ENCODE peak calls at places on chromosomes 11 and 22, in four cellular contexts. T, W, I and Q are unnamed samples.

GRCh38 chr22:26443901-26444300 is 14.8 kb downstream of the ASPHD2 start:
- DNase-seq in I (no peak), W (no peak), T (no peak), Q (no peak)

GRCh38 chr11:78767409-78767932 is 192.8 kb upstream of the NARS2 start:
- DNase-seq in I (no peak), W (no peak), T (no peak), Q (no peak)

GRCh38 chr11:63007920-63008319 is 7.7 kb downstream of the SLC22A8 start:
- DNase-seq in W (no peak), T (no peak), I (no peak), Q (no peak)

GRCh38 chr11:27277843-27278242 is 85.2 kb downstream of the CCDC34 start:
- DNase-seq in T (no peak), I (no peak), W (no peak), Q (no peak)

GRCh38 chr11:57155838-57156583 is 25.7 kb upstream of the LRRC55 start:
- DNase-seq in W (no peak), I (no peak), T (no peak), Q (no peak)

GRCh38 chr11:67563354-67564114 is 20.1 kb upstream of the GSTP1 start:
- DNase-seq in I (no peak), T (no peak), W (no peak), Q (no peak)

GRCh38 chr11:122696662-122697061 is 41.1 kb downstream of the UBASH3B start:
- DNase-seq in W (peak), T (no peak), I (no peak), Q (no peak)

GRCh38 chr22:29071261-29072045 is 1.4 kb upstream of the KREMEN1 start:
- DNase-seq in I (peak), T (no peak), W (no peak), Q (peak)

GRCh38 chr22:41320416-41321240 is 19.3 kb downstream of the ZC3H7B start:
- DNase-seq in W (no peak), I (no peak), T (no peak), Q (no peak)

GRCh38 chr22:49433717-49434611 is 393.7 kb downstream of the BRD1 start:
- DNase-seq in T (no peak), I (peak), W (no peak), Q (peak)

GRCh38 chr11:123238297-123238696 is 43.2 kb upstream of the CLMP start:
- DNase-seq in I (no peak), W (no peak), T (no peak), Q (no peak)

GRCh38 chr11:36361901-36362391 is 65.9 kb downstream of the PRR5L start:
- DNase-seq in I (no peak), W (no peak), T (no peak), Q (peak)

GRCh38 chr22:23532756-23533155 is 47.3 kb downstream of the IGLL1 start:
- DNase-seq in T (no peak), I (no peak), W (no peak), Q (no peak)

GRCh38 chr22:20523118-20523983 is 15.9 kb downstream of the MED15 start:
- DNase-seq in T (no peak), W (peak), I (no peak), Q (no peak)

GRCh38 chr11:118401880-118402590 is 629 bp downstream of the ATP5MG start:
- DNase-seq in W (peak), I (peak), T (no peak), Q (no peak)

DNA sequence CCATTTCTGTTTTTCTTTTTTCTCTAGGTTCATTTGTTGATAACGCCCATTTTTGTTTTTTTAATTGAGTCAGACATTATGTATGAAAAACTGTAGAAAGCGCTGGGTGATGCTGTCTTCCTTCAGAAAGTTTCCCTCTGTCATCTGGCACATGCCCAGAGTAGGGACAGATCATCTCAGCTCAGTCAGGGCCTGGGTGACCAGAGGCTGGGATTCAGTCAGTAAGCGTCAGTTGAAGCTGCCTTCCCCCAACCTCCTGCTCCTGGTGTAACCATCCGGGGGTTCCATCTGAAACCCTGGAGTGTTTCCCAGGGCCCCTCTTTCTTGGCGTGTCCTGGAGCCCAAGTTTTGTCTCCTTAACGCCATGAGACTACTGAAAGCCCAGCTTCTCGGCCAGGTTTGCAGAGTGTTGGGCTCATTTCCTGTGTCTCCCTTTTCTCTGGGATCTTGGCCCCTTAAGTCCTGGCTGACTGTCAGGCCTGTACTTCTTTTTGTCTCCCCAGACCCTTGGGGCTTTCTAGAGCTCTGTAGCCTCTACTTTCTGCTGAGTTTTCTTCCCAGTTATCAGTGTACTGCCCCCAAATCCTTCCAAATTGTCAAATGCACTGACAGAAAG is 10.7 kb downstream of the PPFIA1 start:
- DNase-seq in I (no peak), W (no peak), T (no peak), Q (no peak)
- TF ChIP-seq CBFB in I (no peak), W (no peak), T (no peak), Q (no peak)

GRCh38 chr11:44852159-44852707 is 98.5 kb downstream of the TP53I11 start:
- DNase-seq in T (no peak), W (no peak), I (no peak), Q (no peak)
- TF ChIP-seq CBFB in T (no peak), W (no peak), I (no peak), Q (no peak)

GRCh38 chr11:61871158-61871597 is 20.2 kb downstream of the FADS3 start:
- DNase-seq in W (peak), I (peak), T (no peak), Q (peak)
- TF ChIP-seq CBFB in W (peak), I (no peak), T (no peak), Q (no peak)

DNA sequence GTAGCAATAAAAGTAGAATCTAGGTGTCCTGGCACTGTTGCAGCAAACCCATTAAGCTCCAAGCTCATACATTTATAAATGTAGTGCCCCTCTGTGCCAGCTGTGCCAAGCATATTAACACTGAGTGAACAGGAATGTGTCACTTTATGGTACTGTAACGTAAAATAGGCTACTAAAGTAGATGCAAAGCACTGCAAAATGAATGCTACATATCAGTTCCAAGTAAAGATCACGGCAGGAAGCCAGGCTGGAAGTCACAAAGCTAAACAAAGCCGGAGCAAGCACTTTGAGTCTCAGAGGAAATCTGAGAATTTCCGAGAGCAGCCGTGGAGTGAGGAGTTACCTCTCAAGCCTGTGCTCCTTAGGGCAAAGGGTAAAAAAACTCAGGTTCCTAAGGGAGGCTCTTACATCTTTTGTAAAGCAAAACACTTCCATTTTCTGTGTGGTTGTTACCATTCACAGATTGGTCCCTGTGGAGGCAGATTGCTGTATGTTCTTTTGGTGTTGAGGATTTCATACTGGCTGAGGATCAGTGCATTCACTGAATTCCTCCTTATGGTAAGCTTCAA is 85.7 kb downstream of the WNT11 start:
- DNase-seq in I (no peak), W (no peak), T (no peak), Q (no peak)
- TF ChIP-seq CBFB in I (no peak), W (no peak), T (no peak), Q (no peak)

DNA sequence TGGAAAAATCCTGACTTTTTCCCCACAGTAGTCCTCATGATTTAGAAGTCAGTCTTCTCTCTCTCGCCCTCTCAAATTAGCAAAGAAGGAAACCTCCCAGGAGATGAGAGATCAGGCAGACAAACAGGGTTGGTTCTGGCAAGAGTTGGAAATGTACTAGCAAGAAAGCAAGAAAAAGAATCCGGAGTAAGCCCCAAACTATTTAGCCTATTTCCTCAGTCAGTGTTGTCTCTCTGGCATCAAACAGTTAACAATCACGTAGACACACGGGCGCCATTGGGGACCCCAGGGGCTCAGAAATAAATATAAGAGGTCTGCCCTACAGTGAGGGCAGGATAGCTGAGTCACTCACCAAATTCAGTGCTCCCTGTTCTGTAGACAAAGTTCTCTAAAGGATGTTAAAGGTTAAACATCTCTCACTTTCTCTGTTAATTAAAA is 4.7 kb downstream of the C11orf52 start:
- DNase-seq in I (peak), W (no peak), T (no peak), Q (no peak)
- TF ChIP-seq CBFB in I (no peak), W (no peak), T (no peak), Q (no peak)

DNA sequence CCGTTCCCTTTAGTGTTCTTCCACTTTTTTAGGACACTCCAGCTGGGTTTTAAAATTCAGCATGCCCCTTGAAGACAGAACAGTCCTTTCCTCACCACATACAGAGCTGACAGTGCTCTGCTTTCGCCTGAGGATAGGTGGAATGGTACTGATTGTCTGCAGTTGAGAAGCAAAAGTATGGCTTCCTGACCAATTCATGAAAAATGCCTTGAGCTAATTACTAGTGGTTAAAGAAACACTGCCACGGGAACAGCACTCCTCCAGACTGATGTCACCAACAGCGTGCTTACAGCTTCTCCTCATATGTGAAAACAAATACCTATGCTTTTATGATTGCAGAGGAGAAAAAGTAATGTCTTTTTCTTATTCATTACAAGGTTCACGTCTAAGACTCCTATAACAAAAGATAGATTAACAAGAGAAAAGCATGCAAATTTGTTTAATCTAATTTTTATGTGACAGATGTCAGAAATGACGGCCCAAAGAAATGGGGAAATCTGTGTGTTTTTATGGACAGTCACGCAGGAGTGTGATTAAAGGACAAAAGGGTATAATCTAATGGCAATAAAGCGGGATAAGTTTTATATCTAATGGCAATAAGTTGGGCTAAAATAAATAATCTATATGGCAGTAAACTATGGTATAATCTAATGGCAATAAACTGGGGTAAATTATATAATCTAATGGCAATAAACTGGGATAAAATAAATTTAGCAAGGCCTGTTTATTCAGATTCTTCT is 123.4 kb upstream of the ARHGAP42 start:
- DNase-seq in T (no peak), W (no peak), I (no peak), Q (no peak)
- TF ChIP-seq CBFB in T (no peak), W (no peak), I (no peak), Q (no peak)

DNA sequence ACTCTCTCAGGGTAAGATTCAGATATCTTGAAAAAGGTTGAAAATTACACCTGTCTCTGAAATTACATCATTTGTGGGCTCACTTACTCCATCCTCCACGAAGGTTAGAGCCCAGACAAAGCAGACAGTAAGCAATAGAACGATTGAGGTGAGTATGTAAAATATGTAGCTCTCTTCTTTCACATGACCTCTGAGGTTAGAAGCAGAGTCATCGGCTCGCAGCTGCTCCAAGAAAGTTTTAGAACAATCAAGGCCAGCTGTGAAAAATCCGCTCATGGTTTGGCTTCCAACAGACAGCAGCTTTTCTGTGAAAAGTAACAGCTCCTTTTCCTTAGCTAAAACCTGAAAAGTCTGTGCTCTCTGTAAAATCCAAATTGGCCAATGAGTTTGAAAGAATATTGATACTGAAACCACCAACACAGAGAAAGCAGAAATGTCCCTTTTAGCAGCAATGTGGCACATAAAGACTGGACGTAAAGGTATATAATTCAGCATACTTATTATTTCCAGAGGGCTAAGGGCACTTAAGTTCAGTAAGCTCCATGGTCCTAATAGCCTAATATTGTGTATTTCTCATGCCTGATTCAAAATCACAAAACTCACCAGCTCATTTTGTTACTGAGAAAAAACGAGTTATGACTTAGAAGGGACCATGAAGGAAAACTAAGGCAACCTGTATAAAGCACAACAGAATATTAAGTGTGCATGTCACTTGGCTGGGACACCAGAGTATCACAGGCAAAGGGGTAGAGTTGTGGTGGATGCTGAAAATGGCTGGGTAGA is 78.2 kb downstream of the FAM76B start:
- DNase-seq in I (no peak), T (peak), W (no peak), Q (no peak)
- TF ChIP-seq CBFB in I (no peak), T (no peak), W (no peak), Q (no peak)

GRCh38 chr11:12735262-12735661 is 61.0 kb downstream of the TEAD1 start:
- DNase-seq in T (no peak), W (no peak), I (no peak), Q (no peak)
- TF ChIP-seq CBFB in T (no peak), W (no peak), I (no peak), Q (no peak)